ENCODE peak calls at places on chromosome 16, in five cellular contexts. A is PC-3, E is breast epithelium, J is astrocyte of the spinal cord, K is gastrocnemius medialis. Z is an unnamed sample.

GRCh38 chr16:10871157-10871991 is 5.6 kb upstream of the CIITA start:
- DNase-seq in K (no peak), E (peak), A (peak), J (peak), Z (no peak)

GRCh38 chr16:29743827-29744531 is 1.8 kb downstream of the C16orf54 start:
- DNase-seq in A (no peak), E (no peak), J (no peak), K (no peak), Z (no peak)

GRCh38 chr16:85652431-85653221 is 36.1 kb downstream of the GINS2 start:
- DNase-seq in E (no peak), K (no peak), A (peak), J (peak), Z (no peak)

GRCh38 chr16:2472488-2472864 is 1.4 kb downstream of the NTN3 start:
- DNase-seq in J (no peak), K (no peak), A (no peak), E (no peak), Z (no peak)

GRCh38 chr16:22232277-22233049 is 26.4 kb downstream of the EEF2K start:
- DNase-seq in E (peak), J (peak), A (peak), K (no peak), Z (no peak)

GRCh38 chr16:74973304-74973703 is 11.6 kb downstream of the WDR59 start:
- DNase-seq in J (no peak), A (no peak), K (no peak), E (no peak), Z (no peak)

GRCh38 chr16:58367252-58367651 is 25.0 kb upstream of the GINS3 start:
- DNase-seq in K (no peak), A (no peak), J (no peak), E (no peak), Z (no peak)

GRCh38 chr16:57512296-57513001 is 23.9 kb downstream of the CCDC102A start:
- DNase-seq in K (no peak), J (no peak), E (no peak), A (no peak), Z (peak)

GRCh38 chr16:68737046-68737729 is at the start of gene CDH1:
- DNase-seq in A (peak), J (no peak), K (no peak), E (peak), Z (no peak)

GRCh38 chr16:76207270-76207669 is 69.9 kb upstream of the CNTNAP4 start:
- DNase-seq in J (no peak), K (no peak), E (no peak), A (no peak), Z (no peak)

GRCh38 chr16:31206776-31207175 is 4.2 kb upstream of the PYCARD start:
- DNase-seq in E (no peak), J (no peak), K (no peak), A (no peak), Z (no peak)

GRCh38 chr16:50696575-50697420 is 3.4 kb downstream of the NOD2 start:
- DNase-seq in A (peak), K (peak), J (peak), E (peak), Z (no peak)

DNA sequence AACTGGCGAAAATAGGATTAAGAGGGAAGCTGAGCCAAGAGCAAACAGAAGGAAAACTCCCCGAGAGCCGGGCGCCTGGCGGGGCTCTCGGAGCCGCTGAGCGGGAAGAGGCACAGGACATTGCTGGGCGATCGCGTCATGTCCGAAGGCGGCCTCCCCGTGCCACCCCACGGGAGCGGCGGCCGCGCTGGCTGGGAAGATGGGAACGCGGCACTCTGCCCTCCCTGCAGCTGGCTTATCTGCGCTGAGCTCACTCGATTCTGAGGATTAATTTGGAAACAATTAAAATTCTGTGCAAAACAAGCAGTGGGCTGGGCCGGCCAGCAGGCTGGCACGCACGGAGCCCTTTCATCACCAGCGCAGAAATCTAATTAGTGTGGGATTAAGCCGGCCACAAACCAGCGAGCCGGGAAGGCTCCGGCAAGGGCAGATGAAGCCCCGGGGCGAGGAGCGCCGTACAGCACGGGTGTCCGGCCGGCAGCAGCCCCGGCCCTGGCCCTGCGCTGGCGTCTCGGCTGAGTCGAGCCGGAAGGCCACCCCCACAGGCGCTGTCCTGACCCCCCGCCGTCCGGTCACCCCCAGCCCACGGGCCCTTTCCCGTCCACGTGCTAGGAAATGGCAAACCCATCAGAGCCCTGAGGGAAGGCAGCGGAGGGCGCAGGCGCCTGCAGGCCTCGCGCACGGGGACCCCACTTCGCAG is 37.8 kb downstream of the SOX8 start:
- DNase-seq in K (peak), J (peak), A (peak), E (no peak), Z (peak)
- TF ChIP-seq CTCF in K (no peak), J (no peak), A (no peak), E (no peak), Z (no peak)

DNA sequence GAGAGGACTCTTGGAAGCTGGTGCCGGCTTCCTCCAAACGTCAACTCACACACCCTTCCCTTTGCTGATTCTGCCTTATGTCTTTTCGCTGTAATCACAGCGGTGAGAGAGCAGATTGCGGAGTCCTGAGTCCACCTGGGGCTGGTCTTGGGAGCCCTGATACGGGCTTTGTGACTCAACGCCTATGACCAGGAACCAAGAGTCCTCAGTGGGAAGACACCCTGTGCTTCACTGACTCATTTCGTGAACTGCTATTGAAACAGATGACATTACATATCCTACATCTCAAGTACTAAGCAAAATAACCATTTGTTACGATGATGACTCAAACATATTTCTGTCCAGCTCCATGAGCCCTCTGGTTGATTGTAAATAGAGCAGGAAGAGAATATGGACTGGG is 90.7 kb upstream of the CREBBP start:
- DNase-seq in K (no peak), J (peak), E (no peak), A (peak), Z (no peak)
- TF ChIP-seq CTCF in K (no peak), J (no peak), E (no peak), A (no peak), Z (no peak)

DNA sequence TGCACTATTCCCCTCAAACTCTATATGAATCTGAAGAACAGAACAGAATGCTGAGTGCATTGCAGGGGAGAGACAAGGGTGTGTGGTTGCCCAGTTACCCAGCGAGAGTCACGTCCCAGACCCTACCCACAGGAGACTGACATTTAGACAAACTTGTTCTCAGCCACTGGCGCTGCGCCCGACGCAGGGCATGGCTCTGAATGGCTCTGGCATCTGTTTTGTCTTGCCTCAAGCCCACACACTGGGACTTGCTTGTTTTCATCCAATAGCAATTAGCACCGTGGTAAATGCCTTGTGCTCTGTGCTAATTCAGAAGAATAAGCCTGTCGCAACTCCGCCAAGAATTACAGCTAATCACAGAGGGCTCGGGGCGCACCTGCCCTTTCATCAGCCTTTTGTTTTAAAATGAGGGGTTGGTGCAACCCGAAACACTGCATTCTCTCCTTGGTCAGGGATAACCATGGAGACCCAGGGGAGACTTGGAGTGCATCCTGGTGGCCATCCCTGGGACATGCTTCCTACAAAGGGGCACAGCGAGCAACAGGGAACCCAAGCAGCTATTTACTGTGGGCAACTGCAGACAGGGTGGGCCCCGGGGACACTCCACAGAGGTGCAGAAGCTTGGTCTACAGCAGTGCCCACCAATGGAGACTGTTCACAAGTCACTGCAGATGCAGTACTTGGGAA is 220.5 kb upstream of the ZFHX3 start:
- DNase-seq in K (no peak), A (no peak), J (no peak), E (no peak), Z (no peak)
- TF ChIP-seq CTCF in K (no peak), A (no peak), J (peak), E (no peak), Z (peak)

GRCh38 chr16:3490911-3491629 is 4.2 kb downstream of the C16orf90 start:
- DNase-seq in J (no peak), A (no peak), E (no peak), K (no peak), Z (no peak)
- TF ChIP-seq CTCF in J (no peak), A (no peak), E (no peak), K (no peak), Z (no peak)

GRCh38 chr16:87185983-87186382 is 131.2 kb downstream of the C16orf95 start:
- DNase-seq in J (no peak), E (no peak), K (no peak), A (no peak), Z (no peak)

GRCh38 chr16:87183647-87184046 is 133.5 kb downstream of the C16orf95 start:
- DNase-seq in J (no peak), K (no peak), A (no peak), E (no peak), Z (no peak)

GRCh38 chr16:87186876-87187533 is 130.2 kb downstream of the C16orf95 start:
- DNase-seq in E (no peak), J (no peak), A (no peak), K (no peak), Z (no peak)

GRCh38 chr16:87186440-87186839 is 130.8 kb downstream of the C16orf95 start:
- DNase-seq in A (no peak), J (no peak), K (no peak), E (no peak), Z (no peak)

GRCh38 chr16:87185313-87185712 is 131.9 kb downstream of the C16orf95 start:
- DNase-seq in A (no peak), J (no peak), E (no peak), K (no peak), Z (no peak)
- TF ChIP-seq CTCF in A (peak), J (peak), E (no peak), K (no peak), Z (peak)

GRCh38 chr16:88005148-88005547 is 53.9 kb downstream of the BANP start:
- DNase-seq in J (no peak), E (no peak), A (no peak), K (no peak), Z (no peak)
- TF ChIP-seq CTCF in J (peak), E (no peak), A (peak), K (no peak), Z (no peak)

Z was measured in D721Med.